ENCODE peak calls at places on chromosome 9, in six cellular contexts. U is A549, Z is endothelial cell of umbilical vein, D is K562, G is HepG2, J is GM12878. L is an unnamed sample.

GRCh38 chr9:131810351-131811170 is 70.7 kb upstream of the RAPGEF1 start:
- DNase-seq in U (no peak), Z (no peak), D (no peak), G (no peak), J (no peak), L (peak)

GRCh38 chr9:16870606-16871357 is at the start of gene BNC2:
- DNase-seq in U (peak), Z (peak), D (no peak), G (no peak), J (no peak), L (peak)

GRCh38 chr9:76868897-76869296 is 37.0 kb downstream of the PRUNE2 start:
- DNase-seq in U (no peak), Z (no peak), D (no peak), G (no peak), J (no peak), L (no peak)

GRCh38 chr9:89473762-89474469 is 24.0 kb downstream of the SEMA4D start:
- DNase-seq in U (no peak), Z (no peak), D (no peak), G (no peak), J (no peak), L (no peak)

GRCh38 chr9:112881366-112881765 is 9.3 kb downstream of the SLC46A2 start:
- DNase-seq in U (no peak), Z (no peak), D (no peak), G (no peak), J (no peak), L (no peak)

GRCh38 chr9:121168052-121168451 is 33.6 kb downstream of the RAB14 start:
- DNase-seq in U (no peak), Z (no peak), D (no peak), G (no peak), J (no peak), L (no peak)

GRCh38 chr9:34625087-34625486 is 3.8 kb downstream of the ARID3C start:
- DNase-seq in U (no peak), Z (no peak), D (no peak), G (no peak), J (no peak), L (no peak)

GRCh38 chr9:134735441-134736175 is 94.0 kb downstream of the COL5A1 start:
- DNase-seq in U (no peak), Z (no peak), D (no peak), G (no peak), J (no peak), L (no peak)

GRCh38 chr9:134490446-134490845 is 151.2 kb upstream of the COL5A1 start:
- DNase-seq in U (no peak), Z (no peak), D (no peak), G (no peak), J (no peak), L (no peak)

GRCh38 chr9:130531670-130532069 is 47.7 kb upstream of the FUBP3 start:
- DNase-seq in U (no peak), Z (no peak), D (peak), G (no peak), J (no peak), L (no peak)

GRCh38 chr9:27124151-27124550 is 15.1 kb downstream of the TEK start:
- DNase-seq in U (no peak), Z (no peak), D (no peak), G (no peak), J (no peak), L (no peak)

GRCh38 chr9:134964271-134964670 is 46.6 kb upstream of the FCN1 start:
- DNase-seq in U (no peak), Z (no peak), D (no peak), G (no peak), J (no peak), L (no peak)

GRCh38 chr9:19231126-19232035 is 888 bp downstream of the DENND4C start:
- DNase-seq in U (peak), Z (peak), D (peak), G (no peak), J (no peak), L (peak)

GRCh38 chr9:94973491-94973941 is 247.0 kb downstream of the AOPEP start:
- DNase-seq in U (no peak), Z (peak), D (no peak), G (no peak), J (no peak), L (no peak)

GRCh38 chr9:126721531-126722098 is 83.2 kb upstream of the ZBTB43 start:
- DNase-seq in U (no peak), Z (no peak), D (no peak), G (no peak), J (no peak), L (no peak)

GRCh38 chr9:112249277-112249676 is 74.2 kb upstream of the SUSD1 start:
- DNase-seq in U (no peak), Z (peak), D (no peak), G (no peak), J (peak), L (no peak)

GRCh38 chr9:129712595-129713524 is 40.0 kb downstream of the PTGES start:
- DNase-seq in U (no peak), Z (no peak), D (no peak), G (no peak), J (no peak), L (peak)

GRCh38 chr9:71349218-71349617 is 227.8 kb upstream of the TRPM3 start:
- DNase-seq in U (no peak), Z (no peak), D (no peak), G (no peak), J (no peak), L (no peak)

GRCh38 chr9:87671925-87672324 is 54.0 kb upstream of the CTSL start:
- DNase-seq in U (no peak), Z (no peak), D (no peak), G (no peak), J (no peak), L (no peak)

GRCh38 chr9:134267305-134268265 is 58.7 kb upstream of the RXRA start:
- DNase-seq in U (no peak), Z (no peak), D (no peak), G (peak), J (no peak), L (peak)

GRCh38 chr9:107274953-107275422 is 8.1 kb upstream of the RAD23B start:
- DNase-seq in U (peak), Z (no peak), D (no peak), G (peak), J (no peak), L (peak)

GRCh38 chr9:86183225-86183808 is 76.1 kb downstream of the C9orf153 start:
- DNase-seq in U (no peak), Z (no peak), D (no peak), G (peak), J (no peak), L (no peak)

GRCh38 chr9:33446507-33447403 is 638 bp downstream of the AQP3 start:
- DNase-seq in U (peak), Z (peak), D (peak), G (peak), J (peak), L (peak)

GRCh38 chr9:18142964-18143363 is 331.0 kb upstream of the ADAMTSL1 start:
- DNase-seq in U (no peak), Z (peak), D (no peak), G (no peak), J (no peak), L (peak)

GRCh38 chr9:81146684-81147337 is 542.5 kb downstream of the TLE1 start:
- DNase-seq in U (peak), Z (no peak), D (no peak), G (no peak), J (no peak), L (no peak)

GRCh38 chr9:133239533-133240090 is 30.6 kb upstream of the OBP2B start:
- DNase-seq in U (no peak), Z (no peak), D (no peak), G (no peak), J (no peak), L (no peak)

GRCh38 chr9:127449332-127449966 is 1.8 kb downstream of the RPL12 start:
- DNase-seq in U (no peak), Z (no peak), D (peak), G (no peak), J (no peak), L (peak)

GRCh38 chr9:124291801-124292396 is 34.1 kb downstream of the NEK6 start:
- DNase-seq in U (no peak), Z (no peak), D (no peak), G (peak), J (peak), L (peak)
- TF ChIP-seq MYC in U (no peak), Z (no peak), D (no peak), G (peak), J (no peak), L (peak)

GRCh38 chr9:83410701-83411100 is 127.5 kb downstream of the FRMD3 start:
- DNase-seq in U (no peak), Z (no peak), D (no peak), G (no peak), J (no peak), L (no peak)

GRCh38 chr9:83418283-83418682 is 119.9 kb downstream of the FRMD3 start:
- DNase-seq in U (no peak), Z (no peak), D (no peak), G (no peak), J (no peak), L (no peak)

DNA sequence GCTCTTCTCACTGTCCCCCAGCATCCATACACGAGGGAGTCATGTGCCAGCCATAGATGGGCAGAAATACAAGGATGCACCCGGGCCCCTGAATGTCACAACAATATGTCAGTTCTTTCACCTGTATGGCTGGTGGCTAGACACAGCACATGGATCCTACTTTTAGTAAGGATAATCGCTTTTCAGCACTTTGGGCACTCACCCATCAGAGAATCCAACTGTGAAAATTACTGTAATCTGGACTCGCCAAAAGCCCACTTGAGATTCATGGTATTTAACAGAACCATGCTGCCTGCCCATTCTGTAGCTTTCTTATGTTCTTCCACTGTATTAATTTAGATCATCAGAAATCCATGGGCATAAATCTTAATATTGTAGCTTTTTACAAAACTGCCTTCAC is 124.8 kb downstream of the FRMD3 start:
- DNase-seq in U (no peak), Z (no peak), D (no peak), G (no peak), J (no peak), L (no peak)
- TF ChIP-seq MAX in U (no peak), Z (no peak), D (no peak), G (no peak), J (no peak), L (no peak)

DNA sequence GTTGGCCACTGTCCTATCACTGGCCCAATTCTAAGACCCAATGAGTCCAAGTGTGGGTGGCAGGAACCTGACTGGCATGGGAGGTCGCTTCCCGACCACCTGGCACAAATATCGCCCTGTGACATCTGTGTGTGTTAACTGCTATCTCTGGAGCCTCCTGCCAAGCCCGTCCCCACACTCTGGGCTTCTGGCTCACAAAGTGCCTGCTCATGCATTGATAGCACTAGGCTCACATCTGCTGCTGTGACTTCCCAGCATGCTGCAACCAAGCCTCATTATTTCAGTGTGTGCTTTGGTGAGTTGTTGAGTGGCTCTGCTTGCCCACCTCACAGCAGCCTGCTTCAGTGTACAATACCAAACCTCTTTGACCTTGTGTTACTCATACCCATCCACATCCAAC is 139.8 kb downstream of the APBA1 start:
- DNase-seq in U (no peak), Z (no peak), D (peak), G (no peak), J (no peak), L (no peak)
- TF ChIP-seq MYC in U (no peak), Z (no peak), D (no peak), G (no peak), J (no peak), L (no peak)

GRCh38 chr9:73441890-73442818 is 290.5 kb downstream of the ANXA1 start:
- DNase-seq in U (no peak), Z (no peak), D (no peak), G (no peak), J (no peak), L (no peak)
- TF ChIP-seq MAX in U (no peak), Z (no peak), D (no peak), G (no peak), J (no peak), L (no peak)

DNA sequence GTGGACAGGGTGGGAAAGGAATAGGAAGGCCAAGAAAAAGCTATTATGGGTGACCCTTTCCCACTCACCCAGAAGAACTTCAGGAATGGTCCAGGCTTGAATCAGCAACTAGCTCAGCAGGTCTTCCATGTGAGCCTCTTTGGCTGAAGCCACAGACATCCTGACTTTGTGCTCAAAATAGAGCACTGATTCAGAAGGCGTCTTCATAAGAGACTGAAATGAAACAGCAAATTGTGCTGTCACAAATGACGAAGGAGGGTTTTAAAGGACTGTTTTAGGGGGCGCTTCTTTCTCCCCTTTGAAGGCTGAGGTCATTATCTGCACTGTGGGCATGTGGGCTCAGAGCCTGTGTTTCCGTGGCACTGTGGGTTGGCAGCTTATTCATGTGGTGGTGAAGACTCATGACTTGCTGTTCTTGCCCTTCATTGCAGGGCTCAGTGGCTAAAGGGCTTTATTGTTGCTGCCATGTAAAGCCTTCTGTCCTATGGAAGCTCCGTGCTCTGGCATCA is 65.8 kb upstream of the NFIL3 start:
- DNase-seq in U (no peak), Z (no peak), D (no peak), G (no peak), J (no peak), L (no peak)
- TF ChIP-seq MYC in U (no peak), Z (no peak), D (no peak), G (no peak), J (no peak), L (no peak)

GRCh38 chr9:96192710-96193109 is 109.3 kb downstream of the HSD17B3 start:
- DNase-seq in U (no peak), Z (no peak), D (no peak), G (no peak), J (no peak), L (no peak)

GRCh38 chr9:96199006-96199405 is 103.0 kb downstream of the HSD17B3 start:
- DNase-seq in U (no peak), Z (no peak), D (no peak), G (no peak), J (no peak), L (no peak)

GRCh38 chr9:96189995-96190394 is 112.0 kb downstream of the HSD17B3 start:
- DNase-seq in U (no peak), Z (no peak), D (no peak), G (no peak), J (no peak), L (no peak)

GRCh38 chr9:96193356-96193755 is 108.6 kb downstream of the HSD17B3 start:
- DNase-seq in U (no peak), Z (no peak), D (no peak), G (no peak), J (no peak), L (no peak)
- TF ChIP-seq MAX in U (no peak), Z (no peak), D (no peak), G (no peak), J (no peak), L (no peak)